ENCODE peak calls at places on chromosome 17, in five cellular contexts. One of them, this sample, is unnamed.

GRCh38 chr17:36468903-36469635 is 17.4 kb upstream of the ZNHIT3 start:
- DNase-seq in HL-60: no peak
- DNase-seq in IMR-90: no peak
- DNase-seq in PC-3: no peak
- DNase-seq in CD14-positive monocyte: no peak
- DNase-seq in this sample: no peak

GRCh38 chr17:53655591-53655990 is 167.1 kb upstream of the KIF2B start:
- DNase-seq in PC-3: no peak
- DNase-seq in HL-60: no peak
- DNase-seq in CD14-positive monocyte: no peak
- DNase-seq in IMR-90: peak
- DNase-seq in this sample: peak

GRCh38 chr17:57447357-57448019 is 191.2 kb downstream of the MSI2 start:
- DNase-seq in HL-60: no peak
- DNase-seq in PC-3: no peak
- DNase-seq in IMR-90: no peak
- DNase-seq in CD14-positive monocyte: no peak
- DNase-seq in this sample: no peak

GRCh38 chr17:72151565-72152391 is 31.0 kb downstream of the SOX9 start:
- DNase-seq in PC-3: peak
- DNase-seq in IMR-90: peak
- DNase-seq in CD14-positive monocyte: no peak
- DNase-seq in HL-60: no peak
- DNase-seq in this sample: peak

GRCh38 chr17:40340880-40341807 is 23.4 kb downstream of the GJD3 start:
- DNase-seq in HL-60: no peak
- DNase-seq in PC-3: peak
- DNase-seq in IMR-90: peak
- DNase-seq in CD14-positive monocyte: peak
- DNase-seq in this sample: peak

GRCh38 chr17:73770115-73770848 is 126.0 kb upstream of the SDK2 start:
- DNase-seq in IMR-90: peak
- DNase-seq in CD14-positive monocyte: no peak
- DNase-seq in PC-3: peak
- DNase-seq in HL-60: no peak
- DNase-seq in this sample: peak

GRCh38 chr17:17351356-17351891 is 48.3 kb downstream of the NT5M start:
- DNase-seq in PC-3: no peak
- DNase-seq in HL-60: no peak
- DNase-seq in CD14-positive monocyte: no peak
- DNase-seq in IMR-90: no peak
- DNase-seq in this sample: no peak

GRCh38 chr17:30969989-30970680 is 704 bp upstream of the RNF135 start:
- DNase-seq in IMR-90: no peak
- DNase-seq in HL-60: no peak
- DNase-seq in CD14-positive monocyte: no peak
- DNase-seq in PC-3: peak
- DNase-seq in this sample: peak

GRCh38 chr17:28364665-28365363 is at the start of gene SEBOX:
- DNase-seq in CD14-positive monocyte: no peak
- DNase-seq in HL-60: no peak
- DNase-seq in IMR-90: no peak
- DNase-seq in PC-3: no peak
- DNase-seq in this sample: no peak

GRCh38 chr17:12973496-12974318 is 44.1 kb downstream of the ELAC2 start:
- DNase-seq in PC-3: no peak
- DNase-seq in CD14-positive monocyte: no peak
- DNase-seq in HL-60: no peak
- DNase-seq in IMR-90: no peak
- DNase-seq in this sample: peak

GRCh38 chr17:42221886-42222745 is 27.8 kb upstream of the GHDC start:
- DNase-seq in IMR-90: peak
- DNase-seq in HL-60: peak
- DNase-seq in CD14-positive monocyte: peak
- DNase-seq in PC-3: no peak
- DNase-seq in this sample: peak

GRCh38 chr17:78805301-78805700 is 23.2 kb upstream of the CYTH1 start:
- DNase-seq in HL-60: no peak
- DNase-seq in IMR-90: no peak
- DNase-seq in CD14-positive monocyte: no peak
- DNase-seq in PC-3: no peak
- DNase-seq in this sample: no peak

GRCh38 chr17:79189264-79189663 is 114.6 kb downstream of the ENGASE start:
- DNase-seq in IMR-90: no peak
- DNase-seq in PC-3: no peak
- DNase-seq in CD14-positive monocyte: no peak
- DNase-seq in HL-60: no peak
- DNase-seq in this sample: no peak

GRCh38 chr17:50872710-50873424 is 6.7 kb upstream of the TOB1 start:
- DNase-seq in PC-3: no peak
- DNase-seq in CD14-positive monocyte: peak
- DNase-seq in IMR-90: peak
- DNase-seq in HL-60: no peak
- DNase-seq in this sample: peak

GRCh38 chr17:46925185-46925858 is 2.4 kb downstream of the GOSR2 start:
- DNase-seq in CD14-positive monocyte: no peak
- DNase-seq in HL-60: peak
- DNase-seq in IMR-90: no peak
- DNase-seq in PC-3: no peak
- DNase-seq in this sample: no peak

GRCh38 chr17:17812211-17813054 is 24.4 kb downstream of the SREBF1 start:
- DNase-seq in HL-60: no peak
- DNase-seq in CD14-positive monocyte: no peak
- DNase-seq in IMR-90: peak
- DNase-seq in PC-3: peak
- DNase-seq in this sample: no peak

GRCh38 chr17:76968707-76969597 is 100.7 kb downstream of the MGAT5B start:
- DNase-seq in CD14-positive monocyte: no peak
- DNase-seq in PC-3: peak
- DNase-seq in HL-60: no peak
- DNase-seq in IMR-90: no peak
- DNase-seq in this sample: peak

GRCh38 chr17:35773674-35774425 is 13.2 kb downstream of the C17orf50 start:
- DNase-seq in CD14-positive monocyte: no peak
- DNase-seq in HL-60: no peak
- DNase-seq in PC-3: no peak
- DNase-seq in IMR-90: no peak
- DNase-seq in this sample: no peak

GRCh38 chr17:58325976-58326468 is 2.6 kb downstream of the TSPOAP1 start:
- DNase-seq in IMR-90: no peak
- DNase-seq in HL-60: no peak
- DNase-seq in CD14-positive monocyte: no peak
- DNase-seq in PC-3: no peak
- DNase-seq in this sample: no peak

GRCh38 chr17:2235792-2236365 is 67.7 kb downstream of the SMG6 start:
- DNase-seq in HL-60: no peak
- DNase-seq in IMR-90: no peak
- DNase-seq in PC-3: no peak
- DNase-seq in CD14-positive monocyte: no peak
- DNase-seq in this sample: no peak

GRCh38 chr17:1978396-1978962 is 46.7 kb downstream of the RTN4RL1 start:
- DNase-seq in PC-3: no peak
- DNase-seq in CD14-positive monocyte: no peak
- DNase-seq in IMR-90: no peak
- DNase-seq in HL-60: no peak
- DNase-seq in this sample: no peak

GRCh38 chr17:77329741-77330531 is 189.2 kb downstream of the SEC14L1 start:
- DNase-seq in HL-60: no peak
- DNase-seq in CD14-positive monocyte: no peak
- DNase-seq in PC-3: no peak
- DNase-seq in IMR-90: no peak
- DNase-seq in this sample: no peak

GRCh38 chr17:1561420-1562177 is 993 bp downstream of the PITPNA start:
- DNase-seq in HL-60: no peak
- DNase-seq in CD14-positive monocyte: no peak
- DNase-seq in IMR-90: no peak
- DNase-seq in PC-3: peak
- DNase-seq in this sample: no peak

GRCh38 chr17:34760931-34761500 is 181.6 kb downstream of the TMEM132E start:
- DNase-seq in HL-60: no peak
- DNase-seq in CD14-positive monocyte: peak
- DNase-seq in IMR-90: no peak
- DNase-seq in PC-3: no peak
- DNase-seq in this sample: no peak

GRCh38 chr17:21282231-21282630 is 2.3 kb upstream of the MAP2K3 start:
- DNase-seq in CD14-positive monocyte: no peak
- DNase-seq in PC-3: peak
- DNase-seq in IMR-90: peak
- DNase-seq in HL-60: no peak
- DNase-seq in this sample: peak

GRCh38 chr17:70668938-70669778 is 499.8 kb downstream of the KCNJ2 start:
- DNase-seq in IMR-90: no peak
- DNase-seq in CD14-positive monocyte: no peak
- DNase-seq in PC-3: no peak
- DNase-seq in HL-60: no peak
- DNase-seq in this sample: no peak

GRCh38 chr17:81391964-81392908 is 3.0 kb upstream of the BAHCC1 start:
- DNase-seq in CD14-positive monocyte: no peak
- DNase-seq in PC-3: no peak
- DNase-seq in HL-60: no peak
- DNase-seq in IMR-90: peak
- DNase-seq in this sample: peak

DNA sequence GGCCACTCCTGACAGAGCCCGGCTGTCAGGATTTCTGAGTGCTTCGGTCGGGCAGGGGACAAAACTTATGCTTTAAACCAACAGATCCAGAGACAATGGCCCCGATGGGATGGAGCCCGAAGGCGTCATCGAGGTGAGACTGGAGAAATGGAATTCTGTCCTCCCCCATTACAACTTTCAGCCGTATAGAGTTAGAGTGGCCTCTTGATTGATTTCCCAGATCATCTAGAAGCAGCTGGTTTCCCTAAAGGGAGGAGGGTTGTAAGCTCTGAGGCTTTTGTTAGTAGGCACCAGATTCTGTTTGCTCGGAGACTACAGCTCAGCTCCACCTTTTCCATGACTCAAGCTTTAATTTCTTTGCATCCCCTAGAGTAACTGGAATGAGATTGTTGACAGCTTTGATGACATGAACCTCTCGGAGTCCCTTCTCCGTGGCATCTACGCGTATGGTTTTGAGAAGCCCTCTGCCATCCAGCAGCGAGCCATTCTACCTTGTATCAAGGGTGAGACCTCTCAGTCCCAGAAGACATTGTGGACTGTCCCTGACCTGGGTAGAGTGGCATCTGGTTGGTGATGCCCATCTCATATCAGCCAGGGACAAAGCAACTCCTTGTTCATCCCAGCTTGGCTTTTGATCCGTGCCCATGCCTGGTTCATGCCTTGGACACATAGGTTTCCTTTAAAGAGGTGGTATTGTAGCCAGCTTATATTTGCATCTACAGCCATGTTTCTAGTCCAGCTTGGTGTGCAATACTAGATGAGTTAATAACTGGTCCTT is 5.1 kb upstream of the CD68 start:
- DNase-seq in PC-3: no peak
- DNase-seq in HL-60: no peak
- DNase-seq in IMR-90: peak
- DNase-seq in CD14-positive monocyte: no peak
- DNase-seq in this sample: peak
- TF ChIP-seq CTCF in PC-3: no peak
- TF ChIP-seq CTCF in HL-60: no peak
- TF ChIP-seq CTCF in IMR-90: no peak
- TF ChIP-seq CTCF in CD14-positive monocyte: no peak
- TF ChIP-seq CTCF in this sample: no peak

DNA sequence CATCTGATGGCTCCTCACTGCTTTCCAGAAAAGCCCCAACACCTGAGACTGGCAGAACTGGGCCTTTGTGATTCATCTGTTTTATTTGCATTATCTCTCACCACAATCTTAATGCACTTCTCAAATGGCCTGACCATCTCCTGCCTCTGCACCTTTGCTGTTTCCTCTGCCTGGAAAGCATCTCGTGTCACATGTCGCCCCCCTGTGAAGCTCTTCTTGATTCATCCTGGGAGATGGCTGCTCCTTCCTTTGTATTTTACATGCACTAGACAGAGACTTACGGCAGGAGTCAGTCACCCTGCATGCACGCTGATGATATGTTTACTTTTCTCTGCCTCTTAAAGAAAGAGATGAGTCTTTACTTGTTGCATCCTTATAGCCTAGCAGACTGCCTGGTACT is 30.0 kb downstream of the HNF1B start:
- DNase-seq in HL-60: no peak
- DNase-seq in IMR-90: peak
- DNase-seq in CD14-positive monocyte: no peak
- DNase-seq in PC-3: peak
- DNase-seq in this sample: no peak
- TF ChIP-seq CTCF in HL-60: no peak
- TF ChIP-seq CTCF in IMR-90: peak
- TF ChIP-seq CTCF in CD14-positive monocyte: no peak
- TF ChIP-seq CTCF in PC-3: no peak
- TF ChIP-seq CTCF in this sample: no peak

DNA sequence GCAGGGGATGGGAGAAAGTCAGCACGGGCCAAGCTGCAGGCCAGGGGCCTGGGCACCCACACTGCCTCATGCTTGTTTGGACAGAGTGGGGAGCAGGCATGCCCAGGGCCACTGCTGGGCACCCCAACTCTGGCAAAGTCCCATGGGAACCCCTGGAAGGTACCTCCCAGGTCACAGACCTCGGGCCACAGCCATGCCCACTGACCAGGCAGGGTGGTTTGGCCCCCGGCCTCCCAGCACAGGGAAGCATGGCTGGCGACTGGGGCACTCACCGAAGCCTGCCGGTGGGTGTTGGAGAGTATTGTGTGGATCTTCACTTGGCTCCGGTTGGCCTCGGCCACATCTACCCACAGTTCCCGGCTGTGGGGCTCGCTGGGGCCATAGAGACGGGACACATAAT is 42.5 kb downstream of the PLXDC1 start:
- DNase-seq in HL-60: no peak
- DNase-seq in IMR-90: no peak
- DNase-seq in CD14-positive monocyte: no peak
- DNase-seq in PC-3: no peak
- DNase-seq in this sample: no peak
- TF ChIP-seq CTCF in HL-60: no peak
- TF ChIP-seq CTCF in IMR-90: no peak
- TF ChIP-seq CTCF in CD14-positive monocyte: no peak
- TF ChIP-seq CTCF in PC-3: no peak
- TF ChIP-seq CTCF in this sample: no peak

DNA sequence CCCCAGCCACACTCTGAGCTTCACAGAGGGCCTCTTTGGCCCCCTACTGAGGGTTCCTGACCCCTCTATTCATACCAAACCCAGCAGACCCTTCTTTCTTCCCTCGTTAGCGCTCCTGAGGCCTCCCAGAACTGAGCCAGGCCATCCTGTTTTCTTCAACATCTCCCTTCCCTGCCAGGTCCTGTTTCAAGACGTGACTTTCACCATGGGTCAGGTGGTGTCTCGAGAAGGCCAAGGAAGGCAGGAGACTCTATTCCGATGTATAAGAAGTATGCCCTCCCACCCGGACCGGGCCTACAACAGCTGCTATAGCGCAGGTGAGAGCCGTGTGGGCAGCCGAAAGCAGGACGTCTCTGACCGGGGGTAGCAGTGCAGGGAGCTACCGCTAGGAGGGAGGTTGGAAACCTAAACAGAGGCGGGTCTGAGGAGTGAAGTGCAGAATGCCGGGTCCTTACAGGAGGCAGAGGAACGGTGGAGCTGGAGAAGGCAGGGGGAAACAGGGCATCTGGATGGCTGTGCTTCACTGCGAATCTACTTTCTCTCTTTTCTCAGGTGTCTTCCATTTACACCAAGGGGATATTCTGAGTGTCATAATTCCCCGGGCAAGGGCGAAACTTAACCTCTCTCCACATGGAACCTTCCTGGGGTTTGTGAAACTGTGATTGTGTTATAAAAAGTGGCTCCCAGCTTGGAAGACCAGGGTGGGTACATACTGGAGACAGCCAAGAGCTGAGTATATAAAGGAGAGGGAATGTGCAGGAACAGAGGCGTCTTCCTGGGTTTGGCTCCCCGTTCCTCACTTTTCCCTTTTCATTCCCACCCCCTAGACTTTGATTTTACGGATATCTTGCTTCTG is 1.3 kb upstream of the SENP3 start:
- DNase-seq in PC-3: peak
- DNase-seq in CD14-positive monocyte: no peak
- DNase-seq in HL-60: no peak
- DNase-seq in IMR-90: peak
- DNase-seq in this sample: no peak
- TF ChIP-seq CTCF in PC-3: no peak
- TF ChIP-seq CTCF in CD14-positive monocyte: no peak
- TF ChIP-seq CTCF in HL-60: peak
- TF ChIP-seq CTCF in IMR-90: peak
- TF ChIP-seq CTCF in this sample: peak

This sample was measured in foreskin fibroblast.